ENCODE peak calls at places on chromosome 11, in six cellular contexts. One of them, this sample, is unnamed.

GRCh38 chr11:9019861-9020260 is 16.1 kb upstream of the NRIP3 start:
- DNase-seq in GM12865: no peak
- DNase-seq in esophagus squamous epithelium: no peak
- DNase-seq in effector memory CD8-positive, alpha-beta T cell: no peak
- DNase-seq in pancreas: no peak
- DNase-seq in activated naive CD4-positive, alpha-beta T cell treated with Interleukin-2 at 50 U/mL for 16 hours: no peak
- DNase-seq in this sample: no peak

GRCh38 chr11:37946155-37946766 is 1348.2 kb upstream of the RAG2 start:
- DNase-seq in esophagus squamous epithelium: no peak
- DNase-seq in GM12865: peak; percentile 40
- DNase-seq in pancreas: no peak
- DNase-seq in effector memory CD8-positive, alpha-beta T cell: no peak
- DNase-seq in activated naive CD4-positive, alpha-beta T cell treated with Interleukin-2 at 50 U/mL for 16 hours: no peak
- DNase-seq in this sample: peak; percentile 39

GRCh38 chr11:11288972-11289616 is 64.0 kb downstream of the CSNK2A3 start:
- DNase-seq in pancreas: no peak
- DNase-seq in esophagus squamous epithelium: no peak
- DNase-seq in effector memory CD8-positive, alpha-beta T cell: no peak
- DNase-seq in activated naive CD4-positive, alpha-beta T cell treated with Interleukin-2 at 50 U/mL for 16 hours: no peak
- DNase-seq in GM12865: no peak
- DNase-seq in this sample: no peak

GRCh38 chr11:69572861-69573260 is 68.1 kb upstream of the CCND1 start:
- DNase-seq in GM12865: no peak
- DNase-seq in esophagus squamous epithelium: no peak
- DNase-seq in activated naive CD4-positive, alpha-beta T cell treated with Interleukin-2 at 50 U/mL for 16 hours: no peak
- DNase-seq in pancreas: no peak
- DNase-seq in effector memory CD8-positive, alpha-beta T cell: no peak
- DNase-seq in this sample: no peak

GRCh38 chr11:68963779-68964178 is 17.0 kb downstream of the MRGPRD start:
- DNase-seq in esophagus squamous epithelium: no peak
- DNase-seq in effector memory CD8-positive, alpha-beta T cell: no peak
- DNase-seq in pancreas: peak; percentile 14
- DNase-seq in GM12865: no peak
- DNase-seq in activated naive CD4-positive, alpha-beta T cell treated with Interleukin-2 at 50 U/mL for 16 hours: no peak
- DNase-seq in this sample: peak; percentile 15

GRCh38 chr11:61551630-61552029 is 29.2 kb downstream of the SYT7 start:
- DNase-seq in esophagus squamous epithelium: no peak
- DNase-seq in effector memory CD8-positive, alpha-beta T cell: no peak
- DNase-seq in pancreas: no peak
- DNase-seq in GM12865: no peak
- DNase-seq in activated naive CD4-positive, alpha-beta T cell treated with Interleukin-2 at 50 U/mL for 16 hours: no peak
- DNase-seq in this sample: no peak

GRCh38 chr11:120372296-120372695 is 36.1 kb downstream of the ARHGEF12 start:
- DNase-seq in GM12865: no peak
- DNase-seq in pancreas: no peak
- DNase-seq in activated naive CD4-positive, alpha-beta T cell treated with Interleukin-2 at 50 U/mL for 16 hours: no peak
- DNase-seq in effector memory CD8-positive, alpha-beta T cell: no peak
- DNase-seq in esophagus squamous epithelium: no peak
- DNase-seq in this sample: no peak

GRCh38 chr11:72378704-72379383 is 55.5 kb downstream of the CLPB start:
- DNase-seq in activated naive CD4-positive, alpha-beta T cell treated with Interleukin-2 at 50 U/mL for 16 hours: no peak
- DNase-seq in pancreas: no peak
- DNase-seq in GM12865: no peak
- DNase-seq in esophagus squamous epithelium: no peak
- DNase-seq in effector memory CD8-positive, alpha-beta T cell: no peak
- DNase-seq in this sample: no peak